ENCODE peak calls at places on chromosomes 2 and 18, in six cellular contexts. One of them, this sample, is unnamed. For H3K36me3 and H3K4me1, the result is how much of the 10 kb centered on the place peaks cover.

GRCh38 chr2:201363857-201364560 is 6.9 kb upstream of the FLACC1 start:
- DNase-seq in upper lobe of right lung: no peak
- DNase-seq in colonic mucosa: no peak
- DNase-seq in body of pancreas: peak
- DNase-seq in GM23248: peak
- DNase-seq in tibial artery: no peak
- DNase-seq in this sample: no peak

GRCh38 chr2:28375236-28375635 is 17.4 kb upstream of the FOSL2 start:
- DNase-seq in upper lobe of right lung: peak
- DNase-seq in colonic mucosa: peak
- DNase-seq in body of pancreas: no peak
- DNase-seq in GM23248: no peak
- DNase-seq in tibial artery: no peak
- DNase-seq in this sample: no peak

GRCh38 chr2:69915050-69915945 is at the start of gene MXD1:
- DNase-seq in upper lobe of right lung: no peak
- DNase-seq in colonic mucosa: peak
- DNase-seq in body of pancreas: peak
- DNase-seq in GM23248: peak
- DNase-seq in tibial artery: peak
- DNase-seq in this sample: no peak

GRCh38 chr2:12903272-12903671 is 186.5 kb downstream of the TRIB2 start:
- DNase-seq in upper lobe of right lung: no peak
- DNase-seq in colonic mucosa: no peak
- DNase-seq in body of pancreas: no peak
- DNase-seq in GM23248: peak
- DNase-seq in tibial artery: no peak
- DNase-seq in this sample: no peak

GRCh38 chr2:197378494-197378972 is 56.3 kb downstream of the SF3B1 start:
- DNase-seq in upper lobe of right lung: no peak
- DNase-seq in colonic mucosa: peak
- DNase-seq in body of pancreas: peak
- DNase-seq in GM23248: peak
- DNase-seq in tibial artery: no peak
- DNase-seq in this sample: peak

GRCh38 chr2:232816656-232817055 is 40.3 kb upstream of the KCNJ13 start:
- DNase-seq in upper lobe of right lung: no peak
- DNase-seq in colonic mucosa: no peak
- DNase-seq in body of pancreas: no peak
- DNase-seq in GM23248: no peak
- DNase-seq in tibial artery: no peak
- DNase-seq in this sample: no peak

GRCh38 chr18:75211002-75211621 is 515 bp downstream of the TSHZ1 start:
- DNase-seq in upper lobe of right lung: no peak
- DNase-seq in colonic mucosa: peak
- DNase-seq in body of pancreas: no peak
- DNase-seq in GM23248: peak
- DNase-seq in tibial artery: no peak
- DNase-seq in this sample: peak

GRCh38 chr2:100766806-100767205 is 53.1 kb upstream of the NPAS2 start:
- DNase-seq in upper lobe of right lung: no peak
- DNase-seq in colonic mucosa: no peak
- DNase-seq in body of pancreas: no peak
- DNase-seq in GM23248: peak
- DNase-seq in tibial artery: no peak
- DNase-seq in this sample: no peak

GRCh38 chr18:68085251-68085650 is 568.7 kb upstream of the DSEL start:
- DNase-seq in upper lobe of right lung: no peak
- DNase-seq in colonic mucosa: no peak
- DNase-seq in body of pancreas: no peak
- DNase-seq in GM23248: no peak
- DNase-seq in tibial artery: no peak
- DNase-seq in this sample: no peak

DNA sequence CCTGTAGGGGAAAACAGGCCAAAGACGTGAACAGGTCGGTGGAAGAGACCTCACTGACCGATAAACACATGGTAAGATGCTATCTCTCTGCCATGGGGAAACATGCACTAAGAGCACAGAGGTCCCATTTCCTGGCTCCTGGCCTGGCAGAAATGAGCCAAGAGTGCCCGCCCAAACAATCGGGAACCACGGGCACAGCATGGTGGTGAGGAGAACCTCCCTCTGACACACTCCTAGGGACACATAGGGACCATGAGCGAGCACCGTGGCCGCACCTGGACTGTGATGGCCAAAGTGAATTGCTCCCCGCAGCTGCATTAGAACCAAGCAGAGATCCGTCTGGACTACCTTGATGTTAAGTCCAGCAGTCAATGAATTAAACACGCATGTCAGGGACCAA is 11.1 kb downstream of the HS6ST1 start:
- DNase-seq in upper lobe of right lung: peak
- DNase-seq in colonic mucosa: no peak
- DNase-seq in body of pancreas: peak
- DNase-seq in GM23248: no peak
- DNase-seq in tibial artery: peak
- DNase-seq in this sample: peak
- H3K36me3 ChIP-seq in upper lobe of right lung: under half
- H3K36me3 ChIP-seq in colonic mucosa: under half
- H3K36me3 ChIP-seq in body of pancreas: under half
- H3K36me3 ChIP-seq in GM23248: under half
- H3K36me3 ChIP-seq in tibial artery: under half
- H3K36me3 ChIP-seq in this sample: under half

GRCh38 chr2:16251511-16252205 is 311.3 kb downstream of the MYCN start:
- DNase-seq in upper lobe of right lung: no peak
- DNase-seq in colonic mucosa: no peak
- DNase-seq in body of pancreas: no peak
- DNase-seq in GM23248: no peak
- DNase-seq in tibial artery: no peak
- DNase-seq in this sample: no peak
- H3K4me1 ChIP-seq in upper lobe of right lung: under half
- H3K4me1 ChIP-seq in colonic mucosa: under half
- H3K4me1 ChIP-seq in body of pancreas: under half
- H3K4me1 ChIP-seq in GM23248: under half
- H3K4me1 ChIP-seq in tibial artery: under half
- H3K4me1 ChIP-seq in this sample: under half

DNA sequence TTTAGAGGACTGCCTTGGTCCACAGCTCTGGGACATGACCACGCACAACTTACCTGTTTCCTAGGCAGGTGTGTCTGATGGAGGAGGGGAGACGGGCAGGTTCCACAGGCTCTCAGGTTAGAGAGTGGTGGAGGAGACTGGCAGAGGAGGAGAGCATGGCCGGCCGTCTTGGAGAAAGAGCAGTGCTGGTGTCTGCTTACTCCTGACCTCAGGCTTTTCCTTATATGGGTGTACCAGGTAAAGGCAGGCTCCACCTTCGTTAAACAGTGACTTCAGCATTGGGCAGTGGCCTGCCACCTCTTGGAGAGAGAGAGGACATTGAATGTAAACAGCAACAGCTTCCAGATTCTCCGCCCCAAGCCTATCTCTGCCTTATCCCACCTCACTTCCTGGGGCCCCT is at the start of gene CAPN13:
- DNase-seq in upper lobe of right lung: no peak
- DNase-seq in colonic mucosa: peak
- DNase-seq in body of pancreas: peak
- DNase-seq in GM23248: no peak
- DNase-seq in tibial artery: no peak
- DNase-seq in this sample: peak
- H3K4me3 ChIP-seq in upper lobe of right lung: peak
- H3K4me3 ChIP-seq in colonic mucosa: peak
- H3K4me3 ChIP-seq in body of pancreas: no peak
- H3K4me3 ChIP-seq in GM23248: no peak
- H3K4me3 ChIP-seq in tibial artery: no peak
- H3K4me3 ChIP-seq in this sample: no peak

GRCh38 chr2:239135531-239135930 is 265.3 kb downstream of the HDAC4 start:
- DNase-seq in upper lobe of right lung: no peak
- DNase-seq in colonic mucosa: no peak
- DNase-seq in body of pancreas: no peak
- DNase-seq in GM23248: no peak
- DNase-seq in tibial artery: no peak
- DNase-seq in this sample: no peak

GRCh38 chr2:239136762-239137161 is 264.1 kb downstream of the HDAC4 start:
- DNase-seq in upper lobe of right lung: no peak
- DNase-seq in colonic mucosa: no peak
- DNase-seq in body of pancreas: no peak
- DNase-seq in GM23248: no peak
- DNase-seq in tibial artery: no peak
- DNase-seq in this sample: peak

GRCh38 chr2:239137890-239138283 is 262.9 kb downstream of the HDAC4 start:
- DNase-seq in upper lobe of right lung: no peak
- DNase-seq in colonic mucosa: no peak
- DNase-seq in body of pancreas: no peak
- DNase-seq in GM23248: no peak
- DNase-seq in tibial artery: no peak
- DNase-seq in this sample: no peak

GRCh38 chr2:239137165-239137889 is 263.5 kb downstream of the HDAC4 start:
- DNase-seq in upper lobe of right lung: no peak
- DNase-seq in colonic mucosa: no peak
- DNase-seq in body of pancreas: no peak
- DNase-seq in GM23248: no peak
- DNase-seq in tibial artery: no peak
- DNase-seq in this sample: peak

DNA sequence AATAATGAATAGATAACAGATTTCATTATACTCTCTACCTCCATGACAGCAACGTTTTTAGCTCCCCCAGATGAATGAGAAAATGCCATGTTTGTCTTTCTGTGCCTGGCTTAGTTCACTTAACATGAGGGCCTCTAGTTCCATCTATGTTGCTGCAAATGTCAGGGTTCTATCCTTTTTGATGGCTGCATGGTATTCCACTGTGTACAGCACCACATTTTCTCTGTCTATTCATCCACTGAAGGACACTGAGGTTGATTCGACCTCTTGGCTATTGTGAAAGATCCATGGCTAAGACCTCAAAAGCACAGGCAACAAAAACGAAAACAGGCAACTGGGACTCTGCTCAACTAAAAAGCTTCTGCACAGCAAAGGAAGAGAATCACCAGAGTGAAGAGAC is 264.6 kb downstream of the HDAC4 start:
- DNase-seq in upper lobe of right lung: no peak
- DNase-seq in colonic mucosa: no peak
- DNase-seq in body of pancreas: no peak
- DNase-seq in GM23248: no peak
- DNase-seq in tibial artery: no peak
- DNase-seq in this sample: no peak
- H3K36me3 ChIP-seq in upper lobe of right lung: half or more
- H3K36me3 ChIP-seq in colonic mucosa: under half
- H3K36me3 ChIP-seq in body of pancreas: under half
- H3K36me3 ChIP-seq in GM23248: under half
- H3K36me3 ChIP-seq in tibial artery: half or more
- H3K36me3 ChIP-seq in this sample: under half

DNA sequence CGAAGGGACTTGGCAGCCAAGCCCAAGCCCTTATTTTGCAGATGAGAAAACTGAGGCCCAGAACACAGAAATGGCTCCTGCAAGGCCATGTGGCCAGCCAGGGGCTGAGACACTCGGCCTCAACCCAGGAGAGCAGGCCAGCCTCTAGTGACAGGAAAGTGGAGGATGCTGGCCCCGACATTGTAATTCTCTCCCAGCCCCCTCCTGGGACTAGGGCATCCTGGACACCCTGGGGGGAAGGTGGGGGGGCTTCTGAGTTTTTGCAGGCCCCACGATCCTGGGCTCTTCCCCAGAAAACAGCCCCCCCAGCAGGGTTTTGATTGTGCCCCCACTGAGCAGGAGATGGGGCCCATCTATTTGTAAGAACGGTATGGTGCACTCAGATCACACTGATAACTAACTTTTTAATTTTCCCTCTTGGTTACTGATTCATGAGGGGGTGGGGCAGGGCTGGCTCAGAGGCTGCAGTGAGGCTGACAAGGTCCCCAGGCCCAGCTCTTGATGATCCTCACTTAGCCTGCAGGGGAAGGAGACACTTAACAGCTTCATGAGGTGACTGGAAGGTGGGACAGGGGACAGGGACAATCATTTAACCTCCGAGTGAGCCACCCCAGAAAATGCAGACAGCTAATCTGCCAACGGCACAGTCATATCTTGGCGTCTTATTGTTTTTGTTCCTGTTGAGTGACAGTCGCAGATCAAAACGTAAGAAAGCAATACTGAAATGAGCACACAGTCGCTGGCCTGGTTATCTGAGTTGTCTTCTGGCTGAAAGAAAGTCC is 18.9 kb downstream of the SMAD7 start:
- DNase-seq in upper lobe of right lung: no peak
- DNase-seq in colonic mucosa: no peak
- DNase-seq in body of pancreas: peak
- DNase-seq in GM23248: peak
- DNase-seq in tibial artery: peak
- DNase-seq in this sample: peak
- H3K4me1 ChIP-seq in upper lobe of right lung: half or more
- H3K4me1 ChIP-seq in colonic mucosa: half or more
- H3K4me1 ChIP-seq in body of pancreas: half or more
- H3K4me1 ChIP-seq in GM23248: half or more
- H3K4me1 ChIP-seq in tibial artery: under half
- H3K4me1 ChIP-seq in this sample: half or more

DNA sequence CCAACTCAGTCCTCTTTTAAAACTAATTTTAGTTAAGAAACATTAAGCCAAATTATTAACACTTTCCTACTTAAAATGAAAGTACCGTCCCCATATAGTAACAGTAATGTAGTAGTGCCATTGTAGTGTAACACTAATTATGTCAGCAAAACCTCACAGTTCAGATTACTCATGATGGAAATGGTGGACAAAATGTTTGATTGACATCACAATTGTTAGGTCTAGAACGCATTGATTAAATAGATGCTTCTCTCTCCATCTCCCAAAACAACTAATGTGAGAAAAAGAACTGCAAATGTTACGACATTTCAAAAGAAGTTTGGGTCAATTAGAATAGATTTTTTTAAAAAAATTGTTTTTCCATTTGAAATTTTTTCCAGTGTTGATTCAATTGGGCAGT is 1.2 kb upstream of the ATF2 start:
- DNase-seq in upper lobe of right lung: no peak
- DNase-seq in colonic mucosa: no peak
- DNase-seq in body of pancreas: no peak
- DNase-seq in GM23248: peak
- DNase-seq in tibial artery: no peak
- DNase-seq in this sample: no peak
- H3K4me3 ChIP-seq in upper lobe of right lung: peak
- H3K4me3 ChIP-seq in colonic mucosa: no peak
- H3K4me3 ChIP-seq in body of pancreas: no peak
- H3K4me3 ChIP-seq in GM23248: peak
- H3K4me3 ChIP-seq in tibial artery: no peak
- H3K4me3 ChIP-seq in this sample: no peak